ENCODE peak calls at places on chromosomes 11 and 22, in six cellular contexts. One of them, this sample, is unnamed.
A peak's percentile ranks its signal among the peaks of the same experiment; 100 is the strongest.

GRCh38 chr11:71171576-71171975 is 80.8 kb downstream of the SHANK2 start:
- DNase-seq in AG04450: no peak
- DNase-seq in T-helper 9 cell: no peak
- DNase-seq in foreskin fibroblast: no peak
- DNase-seq in H7: no peak
- DNase-seq in iris pigment epithelial cell: no peak
- DNase-seq in this sample: no peak

GRCh38 chr11:57527056-57527631 is 3.4 kb downstream of the TIMM10 start:
- DNase-seq in AG04450: no peak
- DNase-seq in T-helper 9 cell: peak; percentile 76
- DNase-seq in foreskin fibroblast: peak; percentile 83
- DNase-seq in H7: no peak
- DNase-seq in iris pigment epithelial cell: peak; percentile 52
- DNase-seq in this sample: peak; percentile 60

GRCh38 chr11:47514825-47515647 is 37.9 kb downstream of the CELF1 start:
- DNase-seq in AG04450: peak; percentile 70
- DNase-seq in T-helper 9 cell: no peak
- DNase-seq in foreskin fibroblast: peak; percentile 93
- DNase-seq in H7: no peak
- DNase-seq in iris pigment epithelial cell: peak; percentile 93
- DNase-seq in this sample: peak; percentile 88

GRCh38 chr11:64619811-64620285 is 28.8 kb downstream of the SLC22A12 start:
- DNase-seq in AG04450: peak; percentile 7
- DNase-seq in T-helper 9 cell: no peak
- DNase-seq in foreskin fibroblast: peak; percentile 54
- DNase-seq in H7: peak; percentile 86
- DNase-seq in iris pigment epithelial cell: peak; percentile 81
- DNase-seq in this sample: peak; percentile 63

GRCh38 chr11:45090607-45091006 is 55.8 kb upstream of the PRDM11 start:
- DNase-seq in AG04450: no peak
- DNase-seq in T-helper 9 cell: no peak
- DNase-seq in foreskin fibroblast: no peak
- DNase-seq in H7: no peak
- DNase-seq in iris pigment epithelial cell: no peak
- DNase-seq in this sample: no peak

GRCh38 chr11:47002366-47002765 is 65.8 kb downstream of the CSTPP1 start:
- DNase-seq in AG04450: no peak
- DNase-seq in T-helper 9 cell: no peak
- DNase-seq in foreskin fibroblast: peak; percentile 8
- DNase-seq in H7: no peak
- DNase-seq in iris pigment epithelial cell: no peak
- DNase-seq in this sample: no peak

GRCh38 chr11:119352857-119353260 is 6.4 kb upstream of the MFRP start:
- DNase-seq in AG04450: no peak
- DNase-seq in T-helper 9 cell: no peak
- DNase-seq in foreskin fibroblast: no peak
- DNase-seq in H7: peak; percentile 76
- DNase-seq in iris pigment epithelial cell: no peak
- DNase-seq in this sample: no peak

GRCh38 chr22:38731703-38732161 is 24.1 kb downstream of the SUN2 start:
- DNase-seq in AG04450: no peak
- DNase-seq in T-helper 9 cell: no peak
- DNase-seq in foreskin fibroblast: no peak
- DNase-seq in H7: peak; percentile 42
- DNase-seq in iris pigment epithelial cell: no peak
- DNase-seq in this sample: no peak

GRCh38 chr22:49569286-49570031 is 258.2 kb downstream of the BRD1 start:
- DNase-seq in AG04450: no peak
- DNase-seq in T-helper 9 cell: no peak
- DNase-seq in foreskin fibroblast: no peak
- DNase-seq in H7: peak; percentile 57
- DNase-seq in iris pigment epithelial cell: no peak
- DNase-seq in this sample: no peak

GRCh38 chr11:123510579-123510905 is 80.5 kb downstream of the GRAMD1B start:
- DNase-seq in AG04450: no peak
- DNase-seq in T-helper 9 cell: no peak
- DNase-seq in foreskin fibroblast: no peak
- DNase-seq in H7: no peak
- DNase-seq in iris pigment epithelial cell: no peak
- DNase-seq in this sample: no peak

GRCh38 chr11:119590651-119591308 is 138.2 kb downstream of the NECTIN1 start:
- DNase-seq in AG04450: no peak
- DNase-seq in T-helper 9 cell: no peak
- DNase-seq in foreskin fibroblast: no peak
- DNase-seq in H7: peak; percentile 81
- DNase-seq in iris pigment epithelial cell: peak; percentile 17
- DNase-seq in this sample: peak; percentile 21

GRCh38 chr11:109362059-109362458 is 59.9 kb upstream of the C11orf87 start:
- DNase-seq in AG04450: no peak
- DNase-seq in T-helper 9 cell: no peak
- DNase-seq in foreskin fibroblast: peak; percentile 63
- DNase-seq in H7: no peak
- DNase-seq in iris pigment epithelial cell: peak; percentile 16
- DNase-seq in this sample: peak; percentile 55

GRCh38 chr11:121930004-121930965 is 185.7 kb downstream of the BLID start:
- DNase-seq in AG04450: no peak
- DNase-seq in T-helper 9 cell: no peak
- DNase-seq in foreskin fibroblast: peak; percentile 39
- DNase-seq in H7: no peak
- DNase-seq in iris pigment epithelial cell: peak; percentile 24
- DNase-seq in this sample: no peak

GRCh38 chr11:131913267-131913666 is 542.9 kb downstream of the NTM start:
- DNase-seq in AG04450: no peak
- DNase-seq in T-helper 9 cell: no peak
- DNase-seq in foreskin fibroblast: peak; percentile 54
- DNase-seq in H7: no peak
- DNase-seq in iris pigment epithelial cell: no peak
- DNase-seq in this sample: no peak

GRCh38 chr11:27468209-27468608 is 4.4 kb downstream of the LGR4 start:
- DNase-seq in AG04450: no peak
- DNase-seq in T-helper 9 cell: no peak
- DNase-seq in foreskin fibroblast: peak; percentile 80
- DNase-seq in H7: no peak
- DNase-seq in iris pigment epithelial cell: peak; percentile 85
- DNase-seq in this sample: peak; percentile 78

GRCh38 chr11:1202154-1202775 is 20.6 kb upstream of the MUC5B start:
- DNase-seq in AG04450: no peak
- DNase-seq in T-helper 9 cell: no peak
- DNase-seq in foreskin fibroblast: peak; percentile 9
- DNase-seq in H7: peak; percentile 65
- DNase-seq in iris pigment epithelial cell: no peak
- DNase-seq in this sample: no peak